ENCODE peak calls at places on chromosomes 11 and 22, in five cellular contexts. N is HCT116, Y is H1, C is K562, H is HepG2. O is an unnamed sample.

GRCh38 chr22:20080776-20081654 is 974 bp downstream of the DGCR8 start:
- DNase-seq in N (no peak), Y (peak; percentile 31), C (peak; percentile 76), H (peak; percentile 43), O (no peak)

GRCh38 chr11:73189315-73189714 is 28.8 kb upstream of the P2RY2 start:
- DNase-seq in N (no peak), Y (no peak), C (no peak), H (no peak), O (peak; percentile 57)

GRCh38 chr22:49297286-49297870 is 530.3 kb downstream of the BRD1 start:
- DNase-seq in N (no peak), Y (no peak), C (no peak), H (no peak), O (no peak)

GRCh38 chr22:30183861-30184278 is 62.7 kb downstream of the LIF start:
- DNase-seq in N (no peak), Y (no peak), C (peak; percentile 43), H (no peak), O (no peak)

GRCh38 chr11:36628765-36629199 is 30.7 kb upstream of the RAG2 start:
- DNase-seq in N (no peak), Y (no peak), C (no peak), H (no peak), O (no peak)

GRCh38 chr11:93542753-93543246 is 391 bp downstream of the SMCO4 start:
- DNase-seq in N (no peak), Y (no peak), C (peak; percentile 39), H (no peak), O (no peak)

GRCh38 chr11:129225190-129225589 is 33.1 kb upstream of the ARHGAP32 start:
- DNase-seq in N (no peak), Y (no peak), C (no peak), H (no peak), O (no peak)

GRCh38 chr11:1822648-1823375 is 12.0 kb upstream of the SYT8 start:
- DNase-seq in N (no peak), Y (no peak), C (no peak), H (no peak), O (no peak)

GRCh38 chr11:10285148-10285802 is 8.7 kb downstream of the SBF2 start:
- DNase-seq in N (no peak), Y (no peak), C (no peak), H (peak; percentile 87), O (no peak)

GRCh38 chr22:32627091-32627490 is 152.5 kb downstream of the FBXO7 start:
- DNase-seq in N (no peak), Y (no peak), C (no peak), H (peak; percentile 23), O (no peak)

GRCh38 chr11:7622731-7623130 is 50.6 kb downstream of the CYB5R2 start:
- DNase-seq in N (no peak), Y (no peak), C (no peak), H (no peak), O (no peak)

GRCh38 chr11:46916669-46917108 is 1.7 kb downstream of the LRP4 start:
- DNase-seq in N (no peak), Y (no peak), C (peak; percentile 47), H (peak; percentile 55), O (no peak)

GRCh38 chr22:31143537-31143936 is 3.2 kb upstream of the PLA2G3 start:
- DNase-seq in N (no peak), Y (no peak), C (no peak), H (no peak), O (no peak)

GRCh38 chr11:62461740-62462522 is 43.1 kb downstream of the SCGB1A1 start:
- DNase-seq in N (no peak), Y (no peak), C (peak; percentile 65), H (no peak), O (no peak)

GRCh38 chr11:89625171-89625570 is 84.9 kb upstream of the TRIM77 start:
- DNase-seq in N (no peak), Y (no peak), C (peak; percentile 1), H (no peak), O (no peak)

GRCh38 chr11:89626366-89626765 is 83.7 kb upstream of the TRIM77 start:
- DNase-seq in N (no peak), Y (no peak), C (no peak), H (no peak), O (no peak)
- TF ChIP-seq SRF in N (no peak), Y (no peak), C (no peak), H (no peak), O (no peak)

DNA sequence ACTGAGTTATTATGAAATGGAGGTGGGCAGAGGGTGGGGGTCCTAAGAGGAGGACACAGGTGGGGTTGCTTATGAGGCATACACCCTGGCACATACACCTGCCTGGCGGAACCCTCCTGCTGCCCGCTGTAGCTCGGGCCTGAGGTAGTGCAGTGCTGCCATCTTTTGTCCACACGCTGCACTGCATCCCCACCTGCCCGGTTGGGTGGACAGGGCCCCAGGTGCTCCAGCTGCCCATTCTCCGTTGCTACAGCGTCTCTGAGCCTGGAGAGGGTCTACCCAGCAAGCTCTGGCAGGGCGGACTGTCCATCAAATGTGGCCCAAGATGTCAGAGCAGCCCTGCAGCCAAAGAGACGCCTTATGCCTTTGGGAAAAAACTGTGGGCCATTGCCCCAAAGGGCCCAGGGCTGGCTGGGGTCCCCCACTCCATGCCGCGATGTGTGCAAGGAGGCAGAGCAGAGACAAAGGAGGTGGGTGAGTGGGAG is 131.2 kb downstream of the BUD13 start:
- DNase-seq in N (peak; percentile 32), Y (peak; percentile 39), C (peak; percentile 72), H (no peak), O (no peak)
- TF ChIP-seq SRF in N (no peak), Y (no peak), C (no peak), H (no peak), O (no peak)

GRCh38 chr11:11425806-11426205 is 72.8 kb upstream of the CSNK2A3 start:
- DNase-seq in N (no peak), Y (no peak), C (no peak), H (no peak), O (no peak)
- TF ChIP-seq SRF in N (no peak), Y (no peak), C (no peak), H (no peak), O (no peak)

DNA sequence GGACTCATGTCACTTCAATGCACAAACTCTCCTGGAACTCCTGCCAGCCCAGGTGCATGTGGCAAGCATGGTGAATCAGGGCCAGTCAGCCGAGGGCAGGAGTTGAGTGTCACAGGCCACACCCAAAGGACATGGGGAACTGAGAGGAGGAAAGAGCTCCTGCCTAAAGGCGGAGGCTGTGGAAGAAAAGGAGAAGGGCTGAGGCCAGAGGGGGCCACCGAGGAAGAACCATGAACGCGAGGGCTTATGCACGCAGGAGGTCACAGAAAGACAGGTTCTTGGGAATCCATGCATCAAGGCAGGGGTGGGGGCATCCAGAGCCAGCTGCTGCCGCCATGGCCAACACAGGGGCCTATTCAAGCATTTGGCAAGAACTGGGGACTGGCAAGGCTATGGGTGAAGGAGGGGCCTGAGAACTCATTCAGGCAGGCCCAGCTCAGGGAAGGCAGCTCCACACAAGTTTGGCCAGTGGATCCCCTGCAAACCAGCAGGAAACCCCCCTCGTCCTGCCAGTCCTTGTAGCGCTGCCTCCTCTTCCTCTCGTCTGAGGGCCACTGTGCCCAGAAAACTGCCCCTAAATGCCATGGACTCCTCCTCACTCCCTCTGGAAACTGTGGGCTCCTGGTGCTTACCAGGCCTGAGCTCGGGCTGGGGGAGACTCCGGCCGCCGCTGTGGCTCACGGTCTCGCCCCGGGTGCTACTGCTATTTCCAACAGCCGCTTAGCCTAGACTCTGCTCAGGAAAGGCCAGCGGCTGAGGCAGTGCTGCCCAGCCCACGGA is 15.4 kb downstream of the PPM1F start:
- DNase-seq in N (no peak), Y (no peak), C (no peak), H (no peak), O (no peak)
- TF ChIP-seq SRF in N (no peak), Y (no peak), C (no peak), H (no peak), O (no peak)

GRCh38 chr11:44840085-44840478 is 110.6 kb downstream of the TP53I11 start:
- DNase-seq in N (no peak), Y (no peak), C (no peak), H (no peak), O (no peak)
- TF ChIP-seq SRF in N (no peak), Y (no peak), C (no peak), H (no peak), O (no peak)

GRCh38 chr11:133993107-133993506 is 36.3 kb upstream of the IGSF9B start:
- DNase-seq in N (no peak), Y (no peak), C (no peak), H (no peak), O (no peak)
- TF ChIP-seq SRF in N (no peak), Y (no peak), C (no peak), H (no peak), O (no peak)

GRCh38 chr11:13054278-13054677 is 45.2 kb downstream of the RASSF10 start:
- DNase-seq in N (no peak), Y (no peak), C (no peak), H (no peak), O (no peak)

GRCh38 chr11:13051257-13051656 is 42.1 kb downstream of the RASSF10 start:
- DNase-seq in N (no peak), Y (no peak), C (no peak), H (no peak), O (no peak)

GRCh38 chr11:13055200-13055599 is 46.1 kb downstream of the RASSF10 start:
- DNase-seq in N (no peak), Y (no peak), C (no peak), H (no peak), O (no peak)

GRCh38 chr11:13053255-13053917 is 44.3 kb downstream of the RASSF10 start:
- DNase-seq in N (no peak), Y (no peak), C (no peak), H (no peak), O (no peak)

GRCh38 chr11:13052130-13052541 is 43.0 kb downstream of the RASSF10 start:
- DNase-seq in N (no peak), Y (no peak), C (no peak), H (no peak), O (no peak)
- TF ChIP-seq SRF in N (no peak), Y (no peak), C (no peak), H (no peak), O (no peak)